ENCODE peak calls at places on chromosome 15, in nine cellular contexts. One of them, this sample, is unnamed.
A peak's percentile ranks its signal among the peaks of the same experiment; 100 is the strongest.

GRCh38 chr15:80480171-80480811 is 76.1 kb downstream of the ARNT2 start:
- DNase-seq in kidney epithelial cell: no peak
- DNase-seq in activated CD4-positive, alpha-beta T cell treated with anti-CD3 and anti-CD28 coated beads, Interleukin-2, amount 10 ng/mL, durations not matched to agents 24 days and 14 days: no peak
- DNase-seq in lower lobe of right lung: no peak
- DNase-seq in progenitor cell of endocrine pancreas: no peak
- DNase-seq in activated CD8-positive, alpha-beta memory T cell treated with anti-CD3 and anti-CD28 coated beads for 24 hours: no peak
- DNase-seq in ACHN: no peak
- DNase-seq in effector memory CD8-positive, alpha-beta T cell: no peak
- DNase-seq in NCI-H82: no peak
- DNase-seq in this sample: no peak

GRCh38 chr15:40282870-40283614 is at the start of gene ANKRD63:
- DNase-seq in kidney epithelial cell: no peak
- DNase-seq in activated CD4-positive, alpha-beta T cell treated with anti-CD3 and anti-CD28 coated beads, Interleukin-2, amount 10 ng/mL, durations not matched to agents 24 days and 14 days: peak; percentile 84
- DNase-seq in lower lobe of right lung: no peak
- DNase-seq in progenitor cell of endocrine pancreas: no peak
- DNase-seq in activated CD8-positive, alpha-beta memory T cell treated with anti-CD3 and anti-CD28 coated beads for 24 hours: peak; percentile 83
- DNase-seq in ACHN: no peak
- DNase-seq in effector memory CD8-positive, alpha-beta T cell: no peak
- DNase-seq in NCI-H82: peak; percentile 63
- DNase-seq in this sample: no peak

GRCh38 chr15:39381517-39381916 is 199.4 kb upstream of the THBS1 start:
- DNase-seq in kidney epithelial cell: no peak
- DNase-seq in activated CD4-positive, alpha-beta T cell treated with anti-CD3 and anti-CD28 coated beads, Interleukin-2, amount 10 ng/mL, durations not matched to agents 24 days and 14 days: no peak
- DNase-seq in lower lobe of right lung: no peak
- DNase-seq in progenitor cell of endocrine pancreas: no peak
- DNase-seq in activated CD8-positive, alpha-beta memory T cell treated with anti-CD3 and anti-CD28 coated beads for 24 hours: no peak
- DNase-seq in ACHN: no peak
- DNase-seq in effector memory CD8-positive, alpha-beta T cell: no peak
- DNase-seq in NCI-H82: no peak
- DNase-seq in this sample: no peak

GRCh38 chr15:61820951-61821350 is 239.3 kb downstream of the VPS13C start:
- DNase-seq in kidney epithelial cell: no peak
- DNase-seq in activated CD4-positive, alpha-beta T cell treated with anti-CD3 and anti-CD28 coated beads, Interleukin-2, amount 10 ng/mL, durations not matched to agents 24 days and 14 days: no peak
- DNase-seq in lower lobe of right lung: no peak
- DNase-seq in progenitor cell of endocrine pancreas: no peak
- DNase-seq in activated CD8-positive, alpha-beta memory T cell treated with anti-CD3 and anti-CD28 coated beads for 24 hours: no peak
- DNase-seq in ACHN: no peak
- DNase-seq in effector memory CD8-positive, alpha-beta T cell: no peak
- DNase-seq in NCI-H82: no peak
- DNase-seq in this sample: no peak

GRCh38 chr15:57861805-57862586 is 155.5 kb downstream of the POLR2M start:
- DNase-seq in kidney epithelial cell: peak; percentile 31
- DNase-seq in activated CD4-positive, alpha-beta T cell treated with anti-CD3 and anti-CD28 coated beads, Interleukin-2, amount 10 ng/mL, durations not matched to agents 24 days and 14 days: no peak
- DNase-seq in lower lobe of right lung: no peak
- DNase-seq in progenitor cell of endocrine pancreas: no peak
- DNase-seq in activated CD8-positive, alpha-beta memory T cell treated with anti-CD3 and anti-CD28 coated beads for 24 hours: no peak
- DNase-seq in ACHN: no peak
- DNase-seq in effector memory CD8-positive, alpha-beta T cell: no peak
- DNase-seq in NCI-H82: no peak
- DNase-seq in this sample: no peak

GRCh38 chr15:25061808-25062550 is 107.2 kb downstream of the SNRPN start:
- DNase-seq in kidney epithelial cell: no peak
- DNase-seq in activated CD4-positive, alpha-beta T cell treated with anti-CD3 and anti-CD28 coated beads, Interleukin-2, amount 10 ng/mL, durations not matched to agents 24 days and 14 days: no peak
- DNase-seq in lower lobe of right lung: peak; percentile 9
- DNase-seq in progenitor cell of endocrine pancreas: no peak
- DNase-seq in activated CD8-positive, alpha-beta memory T cell treated with anti-CD3 and anti-CD28 coated beads for 24 hours: no peak
- DNase-seq in ACHN: no peak
- DNase-seq in effector memory CD8-positive, alpha-beta T cell: no peak
- DNase-seq in NCI-H82: no peak
- DNase-seq in this sample: no peak

GRCh38 chr15:75380773-75381172 is 12.4 kb upstream of the MAN2C1 start:
- DNase-seq in kidney epithelial cell: no peak
- DNase-seq in activated CD4-positive, alpha-beta T cell treated with anti-CD3 and anti-CD28 coated beads, Interleukin-2, amount 10 ng/mL, durations not matched to agents 24 days and 14 days: no peak
- DNase-seq in lower lobe of right lung: no peak
- DNase-seq in progenitor cell of endocrine pancreas: no peak
- DNase-seq in activated CD8-positive, alpha-beta memory T cell treated with anti-CD3 and anti-CD28 coated beads for 24 hours: no peak
- DNase-seq in ACHN: no peak
- DNase-seq in effector memory CD8-positive, alpha-beta T cell: no peak
- DNase-seq in NCI-H82: no peak
- DNase-seq in this sample: no peak

GRCh38 chr15:38516636-38517035 is 48.0 kb downstream of the RASGRP1 start:
- DNase-seq in kidney epithelial cell: no peak
- DNase-seq in activated CD4-positive, alpha-beta T cell treated with anti-CD3 and anti-CD28 coated beads, Interleukin-2, amount 10 ng/mL, durations not matched to agents 24 days and 14 days: no peak
- DNase-seq in lower lobe of right lung: no peak
- DNase-seq in progenitor cell of endocrine pancreas: no peak
- DNase-seq in activated CD8-positive, alpha-beta memory T cell treated with anti-CD3 and anti-CD28 coated beads for 24 hours: no peak
- DNase-seq in ACHN: no peak
- DNase-seq in effector memory CD8-positive, alpha-beta T cell: no peak
- DNase-seq in NCI-H82: no peak
- DNase-seq in this sample: no peak

GRCh38 chr15:78438595-78439285 is 724 bp downstream of the IREB2 start:
- DNase-seq in kidney epithelial cell: no peak
- DNase-seq in activated CD4-positive, alpha-beta T cell treated with anti-CD3 and anti-CD28 coated beads, Interleukin-2, amount 10 ng/mL, durations not matched to agents 24 days and 14 days: peak; percentile 77
- DNase-seq in lower lobe of right lung: no peak
- DNase-seq in progenitor cell of endocrine pancreas: peak; percentile 12
- DNase-seq in activated CD8-positive, alpha-beta memory T cell treated with anti-CD3 and anti-CD28 coated beads for 24 hours: peak; percentile 73
- DNase-seq in ACHN: peak; percentile 40
- DNase-seq in effector memory CD8-positive, alpha-beta T cell: peak; percentile 4
- DNase-seq in NCI-H82: peak; percentile 62
- DNase-seq in this sample: no peak

GRCh38 chr15:68668926-68669600 is 90.3 kb downstream of the CORO2B start:
- DNase-seq in kidney epithelial cell: no peak
- DNase-seq in activated CD4-positive, alpha-beta T cell treated with anti-CD3 and anti-CD28 coated beads, Interleukin-2, amount 10 ng/mL, durations not matched to agents 24 days and 14 days: no peak
- DNase-seq in lower lobe of right lung: no peak
- DNase-seq in progenitor cell of endocrine pancreas: no peak
- DNase-seq in activated CD8-positive, alpha-beta memory T cell treated with anti-CD3 and anti-CD28 coated beads for 24 hours: no peak
- DNase-seq in ACHN: no peak
- DNase-seq in effector memory CD8-positive, alpha-beta T cell: no peak
- DNase-seq in NCI-H82: no peak
- DNase-seq in this sample: no peak

GRCh38 chr15:56192659-56193442 is 50.8 kb downstream of the RFX7 start:
- DNase-seq in kidney epithelial cell: no peak
- DNase-seq in activated CD4-positive, alpha-beta T cell treated with anti-CD3 and anti-CD28 coated beads, Interleukin-2, amount 10 ng/mL, durations not matched to agents 24 days and 14 days: no peak
- DNase-seq in lower lobe of right lung: no peak
- DNase-seq in progenitor cell of endocrine pancreas: no peak
- DNase-seq in activated CD8-positive, alpha-beta memory T cell treated with anti-CD3 and anti-CD28 coated beads for 24 hours: no peak
- DNase-seq in ACHN: no peak
- DNase-seq in effector memory CD8-positive, alpha-beta T cell: no peak
- DNase-seq in NCI-H82: no peak
- DNase-seq in this sample: no peak

GRCh38 chr15:34953851-34954250 is 15.7 kb downstream of the AQR start:
- DNase-seq in kidney epithelial cell: no peak
- DNase-seq in activated CD4-positive, alpha-beta T cell treated with anti-CD3 and anti-CD28 coated beads, Interleukin-2, amount 10 ng/mL, durations not matched to agents 24 days and 14 days: no peak
- DNase-seq in lower lobe of right lung: no peak
- DNase-seq in progenitor cell of endocrine pancreas: no peak
- DNase-seq in activated CD8-positive, alpha-beta memory T cell treated with anti-CD3 and anti-CD28 coated beads for 24 hours: no peak
- DNase-seq in ACHN: no peak
- DNase-seq in effector memory CD8-positive, alpha-beta T cell: no peak
- DNase-seq in NCI-H82: no peak
- DNase-seq in this sample: no peak

GRCh38 chr15:72173864-72174550 is 23.6 kb downstream of the GRAMD2A start:
- DNase-seq in kidney epithelial cell: no peak
- DNase-seq in activated CD4-positive, alpha-beta T cell treated with anti-CD3 and anti-CD28 coated beads, Interleukin-2, amount 10 ng/mL, durations not matched to agents 24 days and 14 days: no peak
- DNase-seq in lower lobe of right lung: no peak
- DNase-seq in progenitor cell of endocrine pancreas: no peak
- DNase-seq in activated CD8-positive, alpha-beta memory T cell treated with anti-CD3 and anti-CD28 coated beads for 24 hours: no peak
- DNase-seq in ACHN: no peak
- DNase-seq in effector memory CD8-positive, alpha-beta T cell: no peak
- DNase-seq in NCI-H82: no peak
- DNase-seq in this sample: no peak

GRCh38 chr15:65082303-65082958 is 5.9 kb downstream of the KBTBD13 start:
- DNase-seq in kidney epithelial cell: no peak
- DNase-seq in activated CD4-positive, alpha-beta T cell treated with anti-CD3 and anti-CD28 coated beads, Interleukin-2, amount 10 ng/mL, durations not matched to agents 24 days and 14 days: peak; percentile 79
- DNase-seq in lower lobe of right lung: peak; percentile 47
- DNase-seq in progenitor cell of endocrine pancreas: no peak
- DNase-seq in activated CD8-positive, alpha-beta memory T cell treated with anti-CD3 and anti-CD28 coated beads for 24 hours: no peak
- DNase-seq in ACHN: no peak
- DNase-seq in effector memory CD8-positive, alpha-beta T cell: no peak
- DNase-seq in NCI-H82: no peak
- DNase-seq in this sample: no peak

GRCh38 chr15:53378096-53378620 is 381.3 kb downstream of the WDR72 start:
- DNase-seq in kidney epithelial cell: no peak
- DNase-seq in activated CD4-positive, alpha-beta T cell treated with anti-CD3 and anti-CD28 coated beads, Interleukin-2, amount 10 ng/mL, durations not matched to agents 24 days and 14 days: no peak
- DNase-seq in lower lobe of right lung: no peak
- DNase-seq in progenitor cell of endocrine pancreas: no peak
- DNase-seq in activated CD8-positive, alpha-beta memory T cell treated with anti-CD3 and anti-CD28 coated beads for 24 hours: no peak
- DNase-seq in ACHN: no peak
- DNase-seq in effector memory CD8-positive, alpha-beta T cell: no peak
- DNase-seq in NCI-H82: peak; percentile 97
- DNase-seq in this sample: no peak

GRCh38 chr15:64596701-64597468 is 136.5 kb downstream of the ZNF609 start:
- DNase-seq in kidney epithelial cell: no peak
- DNase-seq in activated CD4-positive, alpha-beta T cell treated with anti-CD3 and anti-CD28 coated beads, Interleukin-2, amount 10 ng/mL, durations not matched to agents 24 days and 14 days: peak; percentile 79
- DNase-seq in lower lobe of right lung: no peak
- DNase-seq in progenitor cell of endocrine pancreas: no peak
- DNase-seq in activated CD8-positive, alpha-beta memory T cell treated with anti-CD3 and anti-CD28 coated beads for 24 hours: peak; percentile 57
- DNase-seq in ACHN: peak; percentile 14
- DNase-seq in effector memory CD8-positive, alpha-beta T cell: peak; percentile 38
- DNase-seq in NCI-H82: peak; percentile 97
- DNase-seq in this sample: no peak

GRCh38 chr15:89669941-89670340 is 9.2 kb downstream of the PLIN1 start:
- DNase-seq in kidney epithelial cell: no peak
- DNase-seq in activated CD4-positive, alpha-beta T cell treated with anti-CD3 and anti-CD28 coated beads, Interleukin-2, amount 10 ng/mL, durations not matched to agents 24 days and 14 days: no peak
- DNase-seq in lower lobe of right lung: no peak
- DNase-seq in progenitor cell of endocrine pancreas: no peak
- DNase-seq in activated CD8-positive, alpha-beta memory T cell treated with anti-CD3 and anti-CD28 coated beads for 24 hours: no peak
- DNase-seq in ACHN: no peak
- DNase-seq in effector memory CD8-positive, alpha-beta T cell: no peak
- DNase-seq in NCI-H82: no peak
- DNase-seq in this sample: no peak

GRCh38 chr15:99211926-99212325 is 37.5 kb downstream of the TTC23 start:
- DNase-seq in kidney epithelial cell: no peak
- DNase-seq in activated CD4-positive, alpha-beta T cell treated with anti-CD3 and anti-CD28 coated beads, Interleukin-2, amount 10 ng/mL, durations not matched to agents 24 days and 14 days: peak; percentile 34
- DNase-seq in lower lobe of right lung: no peak
- DNase-seq in progenitor cell of endocrine pancreas: no peak
- DNase-seq in activated CD8-positive, alpha-beta memory T cell treated with anti-CD3 and anti-CD28 coated beads for 24 hours: no peak
- DNase-seq in ACHN: no peak
- DNase-seq in effector memory CD8-positive, alpha-beta T cell: no peak
- DNase-seq in NCI-H82: no peak
- DNase-seq in this sample: no peak

GRCh38 chr15:68729789-68730201 is 90.9 kb downstream of the ANP32A start:
- DNase-seq in kidney epithelial cell: peak; percentile 26
- DNase-seq in activated CD4-positive, alpha-beta T cell treated with anti-CD3 and anti-CD28 coated beads, Interleukin-2, amount 10 ng/mL, durations not matched to agents 24 days and 14 days: no peak
- DNase-seq in lower lobe of right lung: no peak
- DNase-seq in progenitor cell of endocrine pancreas: no peak
- DNase-seq in activated CD8-positive, alpha-beta memory T cell treated with anti-CD3 and anti-CD28 coated beads for 24 hours: no peak
- DNase-seq in ACHN: peak; percentile 62
- DNase-seq in effector memory CD8-positive, alpha-beta T cell: no peak
- DNase-seq in NCI-H82: no peak
- DNase-seq in this sample: no peak

GRCh38 chr15:41658689-41659088 is 1.5 kb upstream of the MGA start:
- DNase-seq in kidney epithelial cell: no peak
- DNase-seq in activated CD4-positive, alpha-beta T cell treated with anti-CD3 and anti-CD28 coated beads, Interleukin-2, amount 10 ng/mL, durations not matched to agents 24 days and 14 days: no peak
- DNase-seq in lower lobe of right lung: no peak
- DNase-seq in progenitor cell of endocrine pancreas: no peak
- DNase-seq in activated CD8-positive, alpha-beta memory T cell treated with anti-CD3 and anti-CD28 coated beads for 24 hours: no peak
- DNase-seq in ACHN: no peak
- DNase-seq in effector memory CD8-positive, alpha-beta T cell: no peak
- DNase-seq in NCI-H82: no peak
- DNase-seq in this sample: no peak